ENCODE peak calls at places on chromosomes 11 and 22, in five cellular contexts. D is tibial artery, K is brain microvascular endothelial cell, L is kidney epithelial cell, J is right lobe of liver. P is an unnamed sample.

GRCh38 chr22:46377566-46378498 is 42.3 kb downstream of the TRMU start:
- DNase-seq in D (no peak), K (no peak), L (peak; percentile 67), J (peak; percentile 87), P (no peak)

GRCh38 chr11:11297578-11297977 is 55.5 kb downstream of the CSNK2A3 start:
- DNase-seq in D (no peak), K (no peak), L (no peak), J (no peak), P (no peak)

GRCh38 chr22:36358533-36359171 is 29.1 kb downstream of the MYH9 start:
- DNase-seq in D (peak; percentile 91), K (no peak), L (no peak), J (no peak), P (no peak)

GRCh38 chr11:6889835-6890234 is 2.5 kb downstream of the OR2D2 start:
- DNase-seq in D (no peak), K (no peak), L (no peak), J (no peak), P (no peak)

GRCh38 chr22:29609139-29609538 is 5.7 kb downstream of the NF2 start:
- DNase-seq in D (no peak), K (no peak), L (no peak), J (no peak), P (no peak)

GRCh38 chr11:76263657-76264056 is 57.4 kb upstream of the WNT11 start:
- DNase-seq in D (peak; percentile 72), K (no peak), L (no peak), J (no peak), P (no peak)

GRCh38 chr11:33461319-33461718 is 204.1 kb downstream of the HIPK3 start:
- DNase-seq in D (no peak), K (no peak), L (no peak), J (no peak), P (no peak)

GRCh38 chr11:8839957-8840945 is 70.7 kb upstream of the AKIP1 start:
- DNase-seq in D (no peak), K (no peak), L (no peak), J (peak; percentile 33), P (no peak)

GRCh38 chr11:61650781-61651571 is 29.2 kb upstream of the DAGLA start:
- DNase-seq in D (no peak), K (no peak), L (no peak), J (no peak), P (no peak)

GRCh38 chr11:125287467-125288232 is 123.1 kb downstream of the PKNOX2 start:
- DNase-seq in D (no peak), K (no peak), L (no peak), J (no peak), P (no peak)

GRCh38 chr22:21652010-21652546 is 10.0 kb downstream of the SDF2L1 start:
- DNase-seq in D (peak; percentile 92), K (peak; percentile 86), L (no peak), J (peak; percentile 85), P (no peak)

GRCh38 chr11:16902979-16903378 is 111.2 kb downstream of the PLEKHA7 start:
- DNase-seq in D (no peak), K (no peak), L (no peak), J (no peak), P (no peak)

GRCh38 chr11:112477929-112478317 is 217.3 kb upstream of the PLET1 start:
- DNase-seq in D (no peak), K (no peak), L (no peak), J (no peak), P (no peak)

GRCh38 chr11:61765550-61766253 is 13.3 kb downstream of the MYRF start:
- DNase-seq in D (no peak), K (no peak), L (no peak), J (no peak), P (no peak)

GRCh38 chr11:43393765-43394355 is 35.1 kb downstream of the TTC17 start:
- DNase-seq in D (no peak), K (peak; percentile 47), L (no peak), J (peak; percentile 54), P (no peak)

GRCh38 chr11:20671856-20672546 is 2.6 kb downstream of the NELL1 start:
- DNase-seq in D (no peak), K (no peak), L (no peak), J (no peak), P (peak; percentile 25)

GRCh38 chr11:30585892-30586250 is 282 bp downstream of the MPPED2 start:
- DNase-seq in D (peak; percentile 70), K (no peak), L (no peak), J (peak; percentile 42), P (no peak)

GRCh38 chr11:64357904-64358535 is 942 bp upstream of the RPS6KA4 start:
- DNase-seq in D (no peak), K (no peak), L (no peak), J (no peak), P (no peak)

GRCh38 chr11:58582437-58582836 is 3.6 kb downstream of the ZFP91 start:
- DNase-seq in D (no peak), K (no peak), L (no peak), J (no peak), P (no peak)
- H3K4me3 ChIP-seq in D (no peak overlapping the region), K (no peak overlapping the region), L (no peak overlapping the region), J (no peak overlapping the region), P (no peak overlapping the region)

GRCh38 chr11:104943561-104943960 is 24.8 kb downstream of the CASP4 start:
- DNase-seq in D (no peak), K (no peak), L (no peak), J (no peak), P (no peak)

GRCh38 chr11:104944080-104944479 is 24.3 kb downstream of the CASP4 start:
- DNase-seq in D (no peak), K (no peak), L (no peak), J (no peak), P (no peak)

GRCh38 chr11:104946907-104947306 is 21.5 kb downstream of the CASP4 start:
- DNase-seq in D (no peak), K (peak; percentile 47), L (no peak), J (no peak), P (peak; percentile 44)
- TF ChIP-seq CTCF in D (peak; percentile 40), K (peak; percentile 50), L (peak; percentile 38), J (peak; percentile 55), P (peak; percentile 61)

GRCh38 chr11:111427471-111427912 is 48.4 kb upstream of the POU2AF1 start:
- DNase-seq in D (no peak), K (no peak), L (no peak), J (no peak), P (no peak)
- H3K4me3 ChIP-seq in D (no peak overlapping the region), K (no peak overlapping the region), L (no peak overlapping the region), J (no peak overlapping the region), P (no peak overlapping the region)

GRCh38 chr22:37904572-37905533 is 1.2 kb upstream of the MICALL1 start:
- DNase-seq in D (peak; percentile 80), K (peak; percentile 98), L (peak; percentile 97), J (no peak), P (peak; percentile 74)

GRCh38 chr22:37906364-37907008 is 389 bp downstream of the MICALL1 start:
- DNase-seq in D (no peak), K (no peak), L (no peak), J (no peak), P (no peak)

GRCh38 chr22:37909756-37910155 is 3.7 kb downstream of the MICALL1 start:
- DNase-seq in D (no peak), K (no peak), L (no peak), J (no peak), P (no peak)

GRCh38 chr22:37907036-37907954 is 1.2 kb downstream of the MICALL1 start:
- DNase-seq in D (no peak), K (no peak), L (no peak), J (no peak), P (no peak)

DNA sequence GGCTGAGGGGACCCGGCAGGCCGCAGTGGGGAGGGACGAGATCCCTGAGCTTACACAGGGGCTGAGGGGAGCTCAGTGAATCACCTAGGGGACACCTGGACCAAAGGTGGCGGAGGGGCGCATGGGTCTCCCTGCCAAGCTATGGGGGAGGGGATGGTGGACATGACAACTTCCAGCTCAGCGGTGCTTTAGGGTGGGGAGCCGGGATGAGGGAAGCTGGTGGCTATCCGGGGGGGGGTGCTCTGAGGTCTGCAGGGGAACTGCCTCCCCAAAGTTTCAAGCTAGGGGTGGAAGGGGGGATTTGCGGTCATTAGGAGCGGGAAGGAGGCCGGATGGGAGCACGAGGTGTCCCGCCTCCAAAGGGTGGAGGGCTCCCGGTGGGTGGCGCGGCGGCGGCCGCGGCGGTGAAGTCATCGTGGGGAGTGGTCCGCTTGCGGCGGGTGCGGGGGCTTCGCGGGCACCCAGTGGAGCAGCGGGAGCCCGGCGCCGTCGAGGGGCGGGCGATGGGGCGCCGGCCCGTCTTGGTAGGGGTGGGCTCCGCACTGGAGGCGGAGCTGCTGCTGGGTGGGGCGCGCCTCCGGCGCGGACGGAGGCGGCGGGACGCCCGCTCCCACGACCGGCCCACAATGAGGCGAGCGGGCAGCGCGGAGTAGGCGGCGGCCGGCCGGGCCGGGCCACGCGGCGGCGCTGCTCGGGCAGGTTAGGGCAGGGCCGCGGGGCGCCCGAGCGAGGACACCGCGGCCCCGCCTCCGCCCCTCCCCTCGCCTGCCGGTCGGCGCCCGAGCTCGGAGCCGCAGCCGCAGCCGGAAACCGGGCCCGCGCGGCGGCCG is at the start of gene MICALL1:
- DNase-seq in D (peak; percentile 83), K (peak; percentile 37), L (no peak), J (peak; percentile 84), P (no peak)
- TF ChIP-seq CTCF in D (no peak), K (no peak), L (no peak), J (peak; percentile 27), P (no peak)

GRCh38 chr11:134880788-134881187 is 468.7 kb upstream of the B3GAT1 start:
- DNase-seq in D (no peak), K (no peak), L (no peak), J (no peak), P (no peak)
- H3K4me3 ChIP-seq in D (no peak overlapping the region), K (no peak overlapping the region), L (no peak overlapping the region), J (no peak overlapping the region), P (no peak overlapping the region)

GRCh38 chr11:46724088-46724487 is 5.1 kb downstream of the F2 start:
- DNase-seq in D (no peak), K (no peak), L (no peak), J (no peak), P (no peak)

GRCh38 chr11:46723359-46723680 is 4.3 kb downstream of the F2 start:
- DNase-seq in D (no peak), K (no peak), L (no peak), J (no peak), P (no peak)

GRCh38 chr11:46721286-46721685 is 2.3 kb downstream of the F2 start:
- DNase-seq in D (no peak), K (no peak), L (no peak), J (no peak), P (no peak)

GRCh38 chr11:46725338-46726205 is 6.6 kb downstream of the F2 start:
- DNase-seq in D (no peak), K (no peak), L (no peak), J (no peak), P (no peak)

GRCh38 chr11:46722566-46723358 is 3.7 kb downstream of the F2 start:
- DNase-seq in D (no peak), K (no peak), L (no peak), J (no peak), P (no peak)
- TF ChIP-seq CTCF in D (no peak), K (no peak), L (no peak), J (no peak), P (no peak)

DNA sequence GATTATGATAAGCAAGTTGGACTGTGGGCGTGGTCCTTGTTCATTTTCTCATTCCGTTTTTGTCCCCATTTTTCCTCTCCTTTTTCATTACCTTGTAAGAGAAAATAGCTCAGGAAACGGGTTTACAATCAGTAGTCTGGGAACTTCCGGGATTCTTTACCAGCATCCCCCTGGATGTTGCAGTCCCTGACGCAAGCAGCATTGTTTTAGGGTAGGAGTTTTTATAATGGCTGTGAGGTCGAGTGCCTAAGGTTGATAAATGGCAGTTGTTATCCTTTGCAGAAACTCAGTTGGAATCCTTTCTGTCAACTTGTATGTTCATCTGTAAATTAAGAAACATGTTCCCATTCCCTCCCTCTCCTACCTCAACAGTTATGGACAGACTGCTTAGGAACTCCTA is 68.3 kb downstream of the ARHGEF12 start:
- DNase-seq in D (no peak), K (peak; percentile 22), L (no peak), J (no peak), P (no peak)
- H3K4me3 ChIP-seq in D (no peak overlapping the region), K (no peak overlapping the region), L (no peak overlapping the region), J (no peak overlapping the region), P (no peak overlapping the region)

P was measured in epithelial cell of proximal tubule.